ENCODE peak calls at places on chromosome 21, in four cellular contexts. One of them, this sample, is unnamed.

GRCh38 chr21:41664881-41665765 is 101.7 kb downstream of the RIPK4 start:
- DNase-seq in fibroblast of mammary gland: peak
- DNase-seq in kidney: no peak
- DNase-seq in AG09309: no peak
- DNase-seq in this sample: peak

GRCh38 chr21:37166733-37167132 is 93.7 kb downstream of the TTC3 start:
- DNase-seq in fibroblast of mammary gland: no peak
- DNase-seq in AG09309: no peak
- DNase-seq in kidney: no peak
- DNase-seq in this sample: no peak

GRCh38 chr21:39688010-39688409 is 57.0 kb upstream of the IGSF5 start:
- DNase-seq in AG09309: no peak
- DNase-seq in kidney: no peak
- DNase-seq in fibroblast of mammary gland: no peak
- DNase-seq in this sample: no peak

GRCh38 chr21:31908106-31909031 is 35.5 kb downstream of the HUNK start:
- DNase-seq in fibroblast of mammary gland: peak
- DNase-seq in kidney: peak
- DNase-seq in AG09309: peak
- DNase-seq in this sample: peak

GRCh38 chr21:43703068-43703880 is 15.7 kb upstream of the PDXK start:
- DNase-seq in kidney: peak
- DNase-seq in AG09309: no peak
- DNase-seq in fibroblast of mammary gland: peak
- DNase-seq in this sample: peak

GRCh38 chr21:46414965-46415275 is 43.8 kb upstream of the DIP2A start:
- DNase-seq in fibroblast of mammary gland: no peak
- DNase-seq in AG09309: no peak
- DNase-seq in kidney: peak
- DNase-seq in this sample: no peak

GRCh38 chr21:43634618-43635017 is 24.7 kb downstream of the HSF2BP start:
- DNase-seq in kidney: no peak
- DNase-seq in fibroblast of mammary gland: peak
- DNase-seq in AG09309: no peak
- DNase-seq in this sample: peak

GRCh38 chr21:17454315-17455027 is 58.4 kb upstream of the CXADR start:
- DNase-seq in kidney: no peak
- DNase-seq in fibroblast of mammary gland: peak
- DNase-seq in AG09309: peak
- DNase-seq in this sample: peak

GRCh38 chr21:41611966-41612606 is 104.1 kb upstream of the TMPRSS2 start:
- DNase-seq in kidney: no peak
- DNase-seq in fibroblast of mammary gland: peak
- DNase-seq in AG09309: no peak
- DNase-seq in this sample: peak

GRCh38 chr21:43211085-43212071 is 42.6 kb downstream of the CRYAA start:
- DNase-seq in kidney: peak
- DNase-seq in fibroblast of mammary gland: no peak
- DNase-seq in AG09309: no peak
- DNase-seq in this sample: no peak

GRCh38 chr21:36708512-36709029 is 9.7 kb downstream of the SIM2 start:
- DNase-seq in kidney: no peak
- DNase-seq in AG09309: no peak
- DNase-seq in fibroblast of mammary gland: no peak
- DNase-seq in this sample: no peak

GRCh38 chr21:24428539-24429186 is 1178.6 kb downstream of the MRPL39 start:
- DNase-seq in kidney: no peak
- DNase-seq in fibroblast of mammary gland: no peak
- DNase-seq in AG09309: no peak
- DNase-seq in this sample: no peak

GRCh38 chr21:33362044-33362555 is 37.3 kb downstream of the IFNAR1 start:
- DNase-seq in AG09309: no peak
- DNase-seq in kidney: no peak
- DNase-seq in fibroblast of mammary gland: no peak
- DNase-seq in this sample: no peak

GRCh38 chr21:46017695-46018094 is 36.1 kb downstream of the COL6A1 start:
- DNase-seq in fibroblast of mammary gland: no peak
- DNase-seq in kidney: no peak
- DNase-seq in AG09309: no peak
- DNase-seq in this sample: no peak

GRCh38 chr21:17759546-17760178 is 59.5 kb downstream of the C21orf91 start:
- DNase-seq in kidney: no peak
- DNase-seq in AG09309: no peak
- DNase-seq in fibroblast of mammary gland: no peak
- DNase-seq in this sample: no peak

GRCh38 chr21:16709866-16710550 is 802.8 kb upstream of the CXADR start:
- DNase-seq in fibroblast of mammary gland: peak
- DNase-seq in kidney: no peak
- DNase-seq in AG09309: peak
- DNase-seq in this sample: peak

GRCh38 chr21:25717491-25718139 is 17.1 kb downstream of the ATP5PF start:
- DNase-seq in kidney: no peak
- DNase-seq in AG09309: no peak
- DNase-seq in fibroblast of mammary gland: peak
- DNase-seq in this sample: peak

GRCh38 chr21:42850866-42851391 is 28.4 kb downstream of the WDR4 start:
- DNase-seq in kidney: peak
- DNase-seq in fibroblast of mammary gland: peak
- DNase-seq in AG09309: no peak
- DNase-seq in this sample: peak

GRCh38 chr21:17925000-17925610 is 105.9 kb upstream of the C21orf91 start:
- DNase-seq in kidney: no peak
- DNase-seq in fibroblast of mammary gland: peak
- DNase-seq in AG09309: peak
- DNase-seq in this sample: peak

GRCh38 chr21:42991992-42992740 is 17.8 kb downstream of the PKNOX1 start:
- DNase-seq in kidney: peak
- DNase-seq in AG09309: no peak
- DNase-seq in fibroblast of mammary gland: peak
- DNase-seq in this sample: peak

GRCh38 chr21:42652527-42653491 is 612 bp upstream of the PDE9A start:
- DNase-seq in kidney: peak
- DNase-seq in AG09309: no peak
- DNase-seq in fibroblast of mammary gland: peak
- DNase-seq in this sample: peak

GRCh38 chr21:18023099-18023498 is 203.9 kb upstream of the C21orf91 start:
- DNase-seq in fibroblast of mammary gland: no peak
- DNase-seq in AG09309: no peak
- DNase-seq in kidney: no peak
- DNase-seq in this sample: no peak

GRCh38 chr21:42228709-42229220 is 9.8 kb downstream of the ABCG1 start:
- DNase-seq in kidney: peak
- DNase-seq in AG09309: no peak
- DNase-seq in fibroblast of mammary gland: no peak
- DNase-seq in this sample: no peak

GRCh38 chr21:41142051-41142795 is 25.7 kb upstream of the BACE2 start:
- DNase-seq in fibroblast of mammary gland: peak
- DNase-seq in kidney: no peak
- DNase-seq in AG09309: peak
- DNase-seq in this sample: peak

GRCh38 chr21:39181205-39181818 is 1.9 kb downstream of the PSMG1 start:
- DNase-seq in AG09309: no peak
- DNase-seq in fibroblast of mammary gland: no peak
- DNase-seq in kidney: no peak
- DNase-seq in this sample: peak

GRCh38 chr21:32916522-32917099 is 109.1 kb upstream of the OLIG2 start:
- DNase-seq in kidney: no peak
- DNase-seq in fibroblast of mammary gland: peak
- DNase-seq in AG09309: no peak
- DNase-seq in this sample: no peak

GRCh38 chr21:26842976-26843911 is 2.0 kb downstream of the ADAMTS1 start:
- DNase-seq in fibroblast of mammary gland: peak
- DNase-seq in kidney: peak
- DNase-seq in AG09309: peak
- DNase-seq in this sample: peak
- TF ChIP-seq CTCF in fibroblast of mammary gland: peak
- TF ChIP-seq CTCF in kidney: no peak
- TF ChIP-seq CTCF in AG09309: peak
- TF ChIP-seq CTCF in this sample: peak

DNA sequence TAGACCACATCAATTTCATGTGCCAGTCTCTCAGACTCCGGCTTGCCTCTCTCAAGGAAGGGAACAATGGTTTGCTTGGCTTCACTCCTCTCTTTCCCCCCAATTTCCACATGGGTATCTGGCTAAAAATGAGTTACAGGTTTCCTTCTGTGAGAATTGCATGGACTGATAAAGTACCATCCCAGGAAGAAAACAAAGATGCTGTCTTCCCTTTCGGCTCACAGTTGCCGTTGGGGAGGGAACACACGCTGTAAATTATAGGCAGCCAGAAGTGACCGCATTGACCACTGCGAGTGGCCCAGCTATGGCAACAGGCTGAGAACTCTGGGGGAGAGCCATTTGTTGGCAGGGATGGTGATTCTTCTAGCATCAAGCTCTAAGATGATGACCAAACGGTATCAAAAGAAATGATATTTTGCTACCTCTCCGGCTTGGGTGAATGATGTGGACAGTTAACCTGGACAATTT is 2.8 kb downstream of the RUNX1 start:
- DNase-seq in kidney: no peak
- DNase-seq in fibroblast of mammary gland: no peak
- DNase-seq in AG09309: no peak
- DNase-seq in this sample: no peak
- H3K4me3 ChIP-seq in kidney: no peak
- H3K4me3 ChIP-seq in fibroblast of mammary gland: no peak
- H3K4me3 ChIP-seq in AG09309: peak
- H3K4me3 ChIP-seq in this sample: peak

DNA sequence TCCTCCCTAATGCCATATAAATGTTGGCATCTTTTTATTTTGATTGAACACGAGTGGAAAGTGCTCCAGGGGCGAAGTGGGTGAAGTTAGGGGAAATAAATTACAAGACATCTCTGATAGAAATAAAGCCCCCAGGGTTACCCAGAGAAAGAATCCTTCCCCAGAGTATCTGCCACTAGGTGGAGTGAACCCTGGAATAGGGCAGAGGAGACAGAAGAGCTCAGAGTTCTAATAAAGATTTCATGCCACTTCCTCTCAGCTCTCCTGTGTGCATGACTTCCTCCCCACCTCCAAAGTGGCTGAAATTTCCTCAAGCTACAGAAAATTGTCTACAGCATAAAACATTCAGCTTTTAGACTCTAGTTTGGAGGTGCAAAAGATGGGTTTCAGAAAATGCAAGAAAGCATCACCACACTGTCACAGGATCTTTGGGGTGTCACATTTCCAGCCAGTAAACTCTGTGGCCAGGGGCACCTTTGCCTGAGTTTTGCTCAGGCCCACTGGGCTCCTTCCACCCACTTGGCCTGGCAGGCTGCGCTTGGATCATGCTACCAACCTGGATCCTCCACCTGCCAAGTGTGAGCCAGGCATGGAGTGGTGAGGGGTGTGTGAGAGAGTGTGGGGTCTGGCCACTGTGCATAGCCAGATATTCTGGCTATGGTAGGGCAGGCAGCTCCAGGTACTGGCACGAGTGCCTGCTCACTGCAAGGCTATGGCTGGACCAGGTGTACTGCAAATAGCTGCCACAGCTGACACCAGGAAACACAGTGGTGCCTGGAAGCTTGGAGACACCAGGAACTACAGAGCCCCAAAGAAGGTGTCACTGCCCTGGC is 208.8 kb upstream of the USP25 start:
- DNase-seq in fibroblast of mammary gland: peak
- DNase-seq in kidney: no peak
- DNase-seq in AG09309: no peak
- DNase-seq in this sample: no peak
- TF ChIP-seq CTCF in fibroblast of mammary gland: peak
- TF ChIP-seq CTCF in kidney: no peak
- TF ChIP-seq CTCF in AG09309: peak
- TF ChIP-seq CTCF in this sample: peak

DNA sequence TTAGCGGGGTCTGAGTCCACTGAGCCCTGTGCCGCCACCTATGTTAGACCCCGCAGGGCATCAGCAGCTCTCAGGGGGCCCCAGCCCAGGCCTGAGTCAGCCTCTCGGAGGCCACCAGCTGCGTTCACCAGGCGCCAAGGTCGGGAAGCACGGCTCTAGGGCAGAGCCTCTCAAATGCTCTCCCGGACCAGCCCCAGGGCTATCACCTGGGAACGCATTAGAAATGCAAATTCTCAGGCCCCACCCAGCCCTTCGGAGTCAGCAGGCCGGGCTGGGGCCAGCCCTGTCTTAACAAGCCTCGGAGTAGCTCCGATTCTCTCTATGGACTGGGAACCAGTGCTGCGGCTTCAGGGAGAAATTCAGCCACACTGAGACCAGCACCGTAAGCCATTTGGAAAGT is 37.2 kb upstream of the TSPEAR start:
- DNase-seq in AG09309: no peak
- DNase-seq in fibroblast of mammary gland: no peak
- DNase-seq in kidney: no peak
- DNase-seq in this sample: no peak
- H3K4me3 ChIP-seq in AG09309: no peak
- H3K4me3 ChIP-seq in fibroblast of mammary gland: no peak
- H3K4me3 ChIP-seq in kidney: no peak
- H3K4me3 ChIP-seq in this sample: no peak

GRCh38 chr21:30831194-30831765 is 1.7 kb upstream of the KRTAP7-1 start:
- DNase-seq in fibroblast of mammary gland: peak
- DNase-seq in AG09309: no peak
- DNase-seq in kidney: no peak
- DNase-seq in this sample: no peak
- TF ChIP-seq CTCF in fibroblast of mammary gland: peak
- TF ChIP-seq CTCF in AG09309: no peak
- TF ChIP-seq CTCF in kidney: peak
- TF ChIP-seq CTCF in this sample: peak